ENCODE peak calls at places on chromosomes 2 and 18, in nine cellular contexts. O is ovary; A is left ventricle myocardium inferior; N is A549; M is Peyer's patch; J is cardiac muscle cell; V is adrenal gland; F is psoas muscle; L is effector memory CD4-positive, alpha-beta T cell. P is an unnamed sample.

GRCh38 chr2:202545523-202545922 is 89.2 kb upstream of the FAM117B start:
- DNase-seq in O (no peak), A (no peak), M (no peak), J (peak; percentile 10), L (no peak), N (no peak), F (no peak), V (no peak), P (no peak)

GRCh38 chr2:195902857-195903256 is 165.8 kb downstream of the DNAH7 start:
- DNase-seq in O (no peak), F (no peak), L (no peak), M (no peak), J (no peak), N (no peak), V (no peak), A (no peak), P (no peak)

GRCh38 chr2:238081150-238081549 is 19.0 kb upstream of the ESPNL start:
- DNase-seq in N (no peak), O (no peak), J (no peak), L (no peak), M (no peak), A (no peak), F (peak; percentile 37), V (peak; percentile 35), P (no peak)

GRCh38 chr2:121710470-121711170 is 26.1 kb downstream of the NIFK start:
- DNase-seq in N (no peak), L (no peak), V (no peak), J (no peak), M (no peak), F (no peak), O (no peak), A (no peak), P (no peak)

GRCh38 chr2:8475349-8476045 is 206.4 kb upstream of the ID2 start:
- DNase-seq in A (no peak), L (peak; percentile 38), F (no peak), O (no peak), N (no peak), V (no peak), M (no peak), J (no peak), P (no peak)

GRCh38 chr2:220533485-220533884 is 906.1 kb downstream of the SLC4A3 start:
- DNase-seq in L (no peak), F (no peak), A (no peak), O (no peak), J (peak; percentile 25), N (peak; percentile 68), V (no peak), M (no peak), P (no peak)

GRCh38 chr2:196354186-196354585 is 182.8 kb upstream of the STK17B start:
- DNase-seq in F (no peak), M (no peak), A (no peak), V (no peak), L (no peak), O (no peak), J (no peak), N (no peak), P (no peak)

GRCh38 chr18:64893349-64893748 is 744.5 kb upstream of the LINC00305 start:
- DNase-seq in A (no peak), V (no peak), O (no peak), M (no peak), L (no peak), F (no peak), J (no peak), N (no peak), P (no peak)

GRCh38 chr2:141331127-141331526 is 799.7 kb downstream of the LRP1B start:
- DNase-seq in J (peak; percentile 65), V (no peak), O (no peak), M (no peak), L (no peak), N (peak; percentile 69), A (no peak), F (no peak), P (no peak)

GRCh38 chr2:17672583-17673317 is 80.9 kb downstream of the SMC6 start:
- DNase-seq in N (peak; percentile 20), O (no peak), J (peak; percentile 21), L (no peak), F (no peak), M (no peak), A (no peak), V (no peak), P (no peak)

GRCh38 chr2:234081970-234082822 is 31.7 kb downstream of the SPP2 start:
- DNase-seq in M (no peak), V (no peak), A (no peak), N (peak; percentile 39), J (no peak), L (no peak), O (no peak), F (no peak), P (peak; percentile 93)

GRCh38 chr2:173427887-173428683 is 73.4 kb downstream of the CDCA7 start:
- DNase-seq in F (peak; percentile 71), O (no peak), J (peak; percentile 48), M (no peak), V (no peak), N (no peak), A (peak; percentile 60), L (no peak), P (peak; percentile 59)

GRCh38 chr2:198371902-198372611 is 567.7 kb downstream of the PLCL1 start:
- DNase-seq in M (no peak), J (peak; percentile 0), O (no peak), N (no peak), V (no peak), L (no peak), F (no peak), A (no peak), P (no peak)

GRCh38 chr18:46341989-46342525 is 237.9 kb downstream of the HAUS1 start:
- DNase-seq in N (no peak), V (no peak), F (no peak), M (no peak), O (no peak), J (no peak), A (no peak), L (no peak), P (no peak)

GRCh38 chr18:46338213-46338612 is 234.0 kb downstream of the HAUS1 start:
- DNase-seq in V (no peak), O (no peak), M (no peak), F (no peak), N (no peak), A (no peak), L (no peak), J (no peak), P (no peak)

GRCh38 chr2:903223-903900 is 47.3 kb upstream of the SNTG2 start:
- DNase-seq in M (no peak), F (no peak), L (no peak), N (no peak), O (no peak), A (no peak), V (peak; percentile 31), J (no peak), P (no peak)

GRCh38 chr18:35041752-35042379 is 653 bp downstream of the MAPRE2 start:
- DNase-seq in L (no peak), J (peak; percentile 27), N (no peak), M (no peak), F (no peak), V (no peak), O (no peak), A (no peak), P (no peak)
- H3K4me1 ChIP-seq in L (peaks cover 28% of the 10 kb centered on the region), J (peaks cover 30% of the 10 kb centered on the region), N (peaks cover 33% of the 10 kb centered on the region), M (no peaks in the 10 kb centered on the region), F (peaks cover 85% of the 10 kb centered on the region), V (peaks cover 65% of the 10 kb centered on the region), O (peaks cover 6% of the 10 kb centered on the region), A (peaks cover 65% of the 10 kb centered on the region), P (no peaks in the 10 kb centered on the region)

GRCh38 chr2:10345813-10346212 is 43.1 kb downstream of the HPCAL1 start:
- DNase-seq in J (no peak), A (no peak), N (no peak), F (peak; percentile 31), L (no peak), O (no peak), M (no peak), V (no peak), P (no peak)

GRCh38 chr2:10344105-10345066 is 41.7 kb downstream of the HPCAL1 start:
- DNase-seq in F (peak; percentile 31), O (no peak), V (peak; percentile 63), L (no peak), M (no peak), J (no peak), N (no peak), A (no peak), P (no peak)

GRCh38 chr2:10347559-10347941 is 44.8 kb downstream of the HPCAL1 start:
- DNase-seq in V (no peak), J (no peak), O (no peak), A (no peak), F (peak; percentile 25), N (no peak), L (no peak), M (no peak), P (no peak)

GRCh38 chr2:10345126-10345525 is 42.4 kb downstream of the HPCAL1 start:
- DNase-seq in F (no peak), J (no peak), O (no peak), N (no peak), M (no peak), L (no peak), A (no peak), V (no peak), P (no peak)

GRCh38 chr2:10346929-10347558 is 44.3 kb downstream of the HPCAL1 start:
- DNase-seq in N (no peak), V (no peak), M (no peak), F (peak; percentile 43), A (no peak), J (no peak), L (no peak), O (no peak), P (no peak)
- H3K4me3 ChIP-seq in N (no peak overlapping the region), V (no peak overlapping the region), M (no peak overlapping the region), F (no peak overlapping the region), A (no peak overlapping the region), J (no peak overlapping the region), L (no peak overlapping the region), O (no peak overlapping the region), P (no peak overlapping the region)

DNA sequence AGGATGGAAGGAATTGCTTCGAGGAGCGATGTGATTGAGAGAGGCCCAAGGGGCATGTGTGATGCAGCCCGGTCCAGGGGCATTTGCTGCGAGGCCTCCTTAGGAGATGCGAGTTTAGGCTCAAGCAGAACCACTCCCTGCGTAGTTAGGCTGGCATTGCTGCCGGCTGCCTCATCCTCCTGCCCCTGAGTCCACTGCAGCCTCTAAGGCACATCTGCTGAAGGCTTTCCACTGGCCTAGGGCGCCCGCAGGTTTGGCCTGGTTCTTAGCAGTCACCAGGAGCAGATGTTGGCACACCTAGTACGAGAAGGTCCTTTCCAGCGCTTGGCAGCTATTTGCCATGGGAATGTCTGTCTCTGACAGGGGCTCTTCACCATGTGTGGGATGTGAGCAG is 20.7 kb downstream of the INPP5D start:
- DNase-seq in A (no peak), M (peak; percentile 19), L (no peak), V (no peak), O (no peak), N (no peak), F (no peak), J (no peak), P (no peak)
- H3K4me1 ChIP-seq in A (peaks cover 45% of the 10 kb centered on the region), M (no peaks in the 10 kb centered on the region), L (peaks cover 80% of the 10 kb centered on the region), V (peaks cover 24% of the 10 kb centered on the region), O (no peaks in the 10 kb centered on the region), N (no peaks in the 10 kb centered on the region), F (peaks cover 14% of the 10 kb centered on the region), J (peaks cover under 1% of the 10 kb centered on the region), P (no peaks in the 10 kb centered on the region)

DNA sequence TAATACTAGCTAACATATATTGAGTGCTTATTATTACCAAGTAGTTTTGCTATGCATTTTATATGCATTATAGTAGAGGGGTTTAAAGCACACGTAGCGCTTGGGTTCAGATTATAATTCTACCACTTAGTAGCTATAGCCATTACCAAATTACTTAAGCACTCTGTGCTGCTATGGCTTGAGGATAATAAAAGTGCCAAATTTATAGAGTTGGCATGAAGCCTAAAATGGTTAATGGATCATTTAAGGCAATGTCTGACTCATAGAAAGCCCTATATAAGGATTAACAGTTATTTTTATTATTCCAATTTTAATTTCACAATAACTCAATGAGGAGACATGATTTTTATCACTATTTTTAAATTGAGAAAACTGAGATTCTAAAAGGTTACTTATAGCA is 79.0 kb upstream of the DTNA start:
- DNase-seq in N (no peak), A (no peak), F (no peak), L (no peak), M (no peak), V (no peak), O (no peak), J (no peak), P (no peak)
- H3K4me3 ChIP-seq in N (no peak overlapping the region), A (no peak overlapping the region), F (no peak overlapping the region), L (no peak overlapping the region), M (no peak overlapping the region), V (no peak overlapping the region), O (no peak overlapping the region), J (no peak overlapping the region), P (no peak overlapping the region)

P was measured in prostate gland.